ENCODE peak calls at places on chromosomes 11 and 22, in six cellular contexts. J is neuronal stem cell, X is IMR-90, S is choroid plexus epithelial cell, O is caudate nucleus, K is H9. N is an unnamed sample.

GRCh38 chr11:31804439-31805036 is 6.6 kb downstream of the PAX6 start:
- DNase-seq in J (no peak), X (no peak), S (no peak), O (no peak), K (peak), N (peak)

GRCh38 chr11:6526411-6527135 is 29.5 kb downstream of the DNHD1 start:
- DNase-seq in J (no peak), X (no peak), S (no peak), O (no peak), K (no peak), N (no peak)

GRCh38 chr11:118899706-118900360 is 16.1 kb downstream of the CXCR5 start:
- DNase-seq in J (no peak), X (no peak), S (no peak), O (no peak), K (no peak), N (no peak)

GRCh38 chr11:62104001-62104400 is 19.8 kb upstream of the INCENP start:
- DNase-seq in J (no peak), X (no peak), S (no peak), O (no peak), K (no peak), N (no peak)

GRCh38 chr11:40188848-40189247 is 1270.6 kb downstream of the LRRC4C start:
- DNase-seq in J (no peak), X (no peak), S (no peak), O (no peak), K (no peak), N (no peak)

GRCh38 chr11:17734418-17734911 is at the start of gene KCNC1:
- DNase-seq in J (peak), X (peak), S (peak), O (peak), K (peak), N (peak)

GRCh38 chr22:37300551-37301017 is 18.3 kb downstream of the CYTH4 start:
- DNase-seq in J (no peak), X (no peak), S (no peak), O (no peak), K (no peak), N (no peak)

GRCh38 chr11:46918087-46918751 is at the start of gene LRP4:
- DNase-seq in J (no peak), X (no peak), S (no peak), O (peak), K (peak), N (peak)

GRCh38 chr11:47724041-47724729 is 9.0 kb upstream of the AGBL2 start:
- DNase-seq in J (no peak), X (peak), S (peak), O (no peak), K (no peak), N (no peak)

GRCh38 chr22:38304526-38304925 is 12.7 kb downstream of the CSNK1E start:
- DNase-seq in J (no peak), X (no peak), S (peak), O (no peak), K (no peak), N (no peak)

GRCh38 chr11:116731097-116731761 is 41.6 kb downstream of the BUD13 start:
- DNase-seq in J (peak), X (peak), S (peak), O (peak), K (peak), N (peak)

GRCh38 chr11:116224154-116224888 is 548.5 kb downstream of the BUD13 start:
- DNase-seq in J (peak), X (peak), S (peak), O (peak), K (peak), N (peak)

GRCh38 chr11:131195801-131196517 is 174.5 kb upstream of the NTM start:
- DNase-seq in J (no peak), X (peak), S (peak), O (peak), K (no peak), N (no peak)

GRCh38 chr22:46902998-46903916 is 140.8 kb downstream of the TBC1D22A start:
- DNase-seq in J (no peak), X (no peak), S (no peak), O (no peak), K (peak), N (peak)

GRCh38 chr22:37418627-37419369 is 8.5 kb downstream of the ELFN2 start:
- DNase-seq in J (no peak), X (no peak), S (no peak), O (peak), K (no peak), N (peak)

GRCh38 chr22:30238661-30239420 is 7.7 kb downstream of the LIF start:
- DNase-seq in J (no peak), X (peak), S (peak), O (no peak), K (peak), N (no peak)

GRCh38 chr11:10211470-10211869 is 82.5 kb downstream of the SBF2 start:
- DNase-seq in J (no peak), X (no peak), S (no peak), O (no peak), K (no peak), N (no peak)

GRCh38 chr11:1163321-1163910 is 5.7 kb downstream of the MUC5AC start:
- DNase-seq in J (no peak), X (no peak), S (no peak), O (no peak), K (no peak), N (no peak)

GRCh38 chr11:27914080-27914479 is 193.9 kb downstream of the KIF18A start:
- DNase-seq in J (no peak), X (peak), S (no peak), O (no peak), K (no peak), N (no peak)

GRCh38 chr11:31974737-31975136 is 116.1 kb upstream of the RCN1 start:
- DNase-seq in J (no peak), X (peak), S (peak), O (no peak), K (no peak), N (no peak)

GRCh38 chr11:76810151-76810853 is 27.1 kb downstream of the TSKU start:
- DNase-seq in J (no peak), X (no peak), S (peak), O (no peak), K (no peak), N (no peak)

GRCh38 chr11:70736461-70736860 is 338.1 kb downstream of the CTTN start:
- DNase-seq in J (no peak), X (no peak), S (no peak), O (no peak), K (no peak), N (no peak)

GRCh38 chr11:17730608-17731462 is 3.7 kb upstream of the KCNC1 start:
- DNase-seq in J (peak), X (peak), S (peak), O (peak), K (peak), N (peak)

GRCh38 chr11:104572279-104572678 is 326.0 kb downstream of the CASP12 start:
- DNase-seq in J (no peak), X (peak), S (peak), O (no peak), K (no peak), N (no peak)

GRCh38 chr11:99241059-99241458 is 220.3 kb downstream of the CNTN5 start:
- DNase-seq in J (no peak), X (no peak), S (peak), O (no peak), K (no peak), N (no peak)

GRCh38 chr11:6301096-6301495 is 19.2 kb downstream of the CAVIN3 start:
- DNase-seq in J (no peak), X (no peak), S (no peak), O (no peak), K (no peak), N (no peak)